ENCODE peak calls at places on chromosomes 11 and 22, in six cellular contexts. T, J, X, Q, B and H are unnamed samples.

GRCh38 chr22:38696606-38697005 is 4.1 kb downstream of the JOSD1 start:
- DNase-seq in T (no peak), B (peak), J (no peak), Q (no peak), X (peak), H (no peak)

GRCh38 chr22:50676661-50677492 is 4.3 kb downstream of the SHANK3 start:
- DNase-seq in X (no peak), J (no peak), B (no peak), Q (no peak), T (no peak), H (no peak)

GRCh38 chr11:3346587-3346986 is 32.4 kb downstream of the ZNF195 start:
- DNase-seq in Q (no peak), J (no peak), B (no peak), T (no peak), X (no peak), H (no peak)

GRCh38 chr11:64869571-64870175 is 8.7 kb downstream of the EHD1 start:
- DNase-seq in Q (no peak), T (no peak), B (no peak), X (no peak), J (no peak), H (no peak)

GRCh38 chr22:38715176-38715764 is 9.5 kb downstream of the GTPBP1 start:
- DNase-seq in J (no peak), B (no peak), X (peak), Q (no peak), T (no peak), H (no peak)

GRCh38 chr22:26901228-26901816 is 243.9 kb downstream of the MIAT start:
- DNase-seq in J (no peak), X (peak), Q (no peak), T (no peak), B (no peak), H (no peak)

GRCh38 chr11:133639408-133639807 is 107.1 kb upstream of the OPCML start:
- DNase-seq in T (no peak), B (no peak), J (no peak), X (no peak), Q (no peak), H (no peak)

GRCh38 chr11:118232659-118233058 is 7.8 kb upstream of the JAML start:
- DNase-seq in Q (no peak), X (no peak), J (no peak), B (no peak), T (no peak), H (no peak)

GRCh38 chr22:30406400-30406799 is 9.6 kb downstream of the SEC14L2 start:
- DNase-seq in X (no peak), J (no peak), B (no peak), T (no peak), Q (no peak), H (no peak)

GRCh38 chr22:25069758-25070461 is 117.4 kb downstream of the KIAA1671 start:
- DNase-seq in T (no peak), X (peak), Q (no peak), J (no peak), B (peak), H (no peak)

GRCh38 chr22:30217698-30218565 is 28.6 kb downstream of the LIF start:
- DNase-seq in J (no peak), X (peak), B (no peak), Q (no peak), T (no peak), H (no peak)

GRCh38 chr11:134045799-134046635 is 22.9 kb upstream of the JAM3 start:
- DNase-seq in X (no peak), Q (no peak), J (peak), B (peak), T (peak), H (no peak)

GRCh38 chr11:16178273-16178672 is 178.1 kb downstream of the SOX6 start:
- DNase-seq in Q (no peak), X (no peak), B (no peak), J (no peak), T (no peak), H (no peak)

GRCh38 chr11:130037058-130037457 is 32.6 kb upstream of the APLP2 start:
- DNase-seq in J (no peak), B (peak), T (no peak), Q (no peak), X (no peak), H (no peak)

GRCh38 chr11:8021920-8022319 is 34.8 kb downstream of the EIF3F start:
- DNase-seq in X (no peak), T (no peak), J (no peak), Q (no peak), B (no peak), H (no peak)

GRCh38 chr11:117520201-117520600 is 192.5 kb downstream of the CEP164 start:
- DNase-seq in X (no peak), J (no peak), T (no peak), Q (no peak), B (peak), H (no peak)

GRCh38 chr22:33853200-33854097 is 66.8 kb downstream of the LARGE1 start:
- DNase-seq in Q (no peak), J (peak), T (peak), X (peak), B (peak), H (no peak)

GRCh38 chr22:28815101-28815500 is 14.7 kb upstream of the XBP1 start:
- DNase-seq in Q (no peak), B (no peak), J (no peak), X (no peak), T (no peak), H (no peak)

GRCh38 chr11:73374130-73374529 is 2.1 kb upstream of the RELT start:
- DNase-seq in B (no peak), J (no peak), T (no peak), Q (no peak), X (no peak), H (no peak)

GRCh38 chr11:112753706-112754105 is 207.5 kb upstream of the NCAM1 start:
- DNase-seq in J (no peak), B (no peak), T (no peak), X (no peak), Q (no peak), H (no peak)

GRCh38 chr22:20606041-20606783 is 98.8 kb downstream of the MED15 start:
- DNase-seq in J (peak), B (peak), T (peak), X (peak), Q (peak), H (no peak)

GRCh38 chr11:23555085-23555484 is 694.8 kb upstream of the CCDC179 start:
- DNase-seq in T (no peak), Q (no peak), B (peak), X (no peak), J (no peak), H (no peak)

GRCh38 chr11:15124528-15124927 is 9.8 kb downstream of the INSC start:
- DNase-seq in J (no peak), B (no peak), Q (no peak), T (no peak), X (no peak), H (no peak)

GRCh38 chr11:85855341-85855656 is at the start of gene CCDC83:
- DNase-seq in Q (no peak), B (no peak), T (no peak), J (no peak), X (no peak), H (no peak)

GRCh38 chr11:131037873-131038272 is 121.6 kb upstream of the SNX19 start:
- DNase-seq in B (peak), J (no peak), X (no peak), T (no peak), Q (no peak), H (no peak)

GRCh38 chr11:61058583-61059259 is 43.6 kb upstream of the CD5 start:
- DNase-seq in Q (no peak), X (no peak), B (no peak), T (no peak), J (no peak), H (no peak)

GRCh38 chr22:28410050-28410816 is 269.4 kb downstream of the TTC28 start:
- DNase-seq in T (no peak), J (no peak), Q (no peak), X (no peak), B (peak), H (no peak)

GRCh38 chr22:17774206-17774927 is at the start of gene BID:
- DNase-seq in T (peak), X (no peak), J (peak), Q (no peak), B (peak), H (no peak)

GRCh38 chr11:114438303-114438702 is 964 bp upstream of the REXO2 start:
- DNase-seq in B (no peak), J (no peak), Q (no peak), X (no peak), T (no peak), H (no peak)

GRCh38 chr11:61380914-61381313 is 11.5 kb upstream of the TMEM216 start:
- DNase-seq in J (no peak), Q (no peak), T (no peak), X (no peak), B (no peak), H (no peak)

GRCh38 chr22:27636716-27637503 is 164.6 kb downstream of the MN1 start:
- DNase-seq in X (no peak), T (no peak), B (no peak), Q (no peak), J (peak), H (no peak)

GRCh38 chr11:128572965-128573364 is 14.4 kb downstream of the ETS1 start:
- DNase-seq in J (no peak), X (no peak), Q (no peak), B (no peak), T (no peak), H (no peak)

GRCh38 chr22:39184586-39185577 is 32.4 kb upstream of the CBX7 start:
- DNase-seq in J (no peak), X (peak), T (no peak), B (peak), Q (no peak), H (no peak)

GRCh38 chr11:75476716-75477613 is 44.0 kb upstream of the KLHL35 start:
- DNase-seq in Q (no peak), J (no peak), X (no peak), B (no peak), T (no peak), H (no peak)

GRCh38 chr11:75474240-75474639 is 41.2 kb upstream of the KLHL35 start:
- DNase-seq in T (no peak), X (no peak), Q (no peak), B (no peak), J (no peak), H (no peak)

GRCh38 chr11:75477614-75477935 is 44.6 kb upstream of the KLHL35 start:
- DNase-seq in Q (no peak), J (no peak), B (no peak), X (no peak), T (no peak), H (no peak)

GRCh38 chr11:75474878-75475766 is 42.1 kb upstream of the KLHL35 start:
- DNase-seq in T (peak), J (peak), Q (no peak), X (peak), B (peak), H (peak)

DNA sequence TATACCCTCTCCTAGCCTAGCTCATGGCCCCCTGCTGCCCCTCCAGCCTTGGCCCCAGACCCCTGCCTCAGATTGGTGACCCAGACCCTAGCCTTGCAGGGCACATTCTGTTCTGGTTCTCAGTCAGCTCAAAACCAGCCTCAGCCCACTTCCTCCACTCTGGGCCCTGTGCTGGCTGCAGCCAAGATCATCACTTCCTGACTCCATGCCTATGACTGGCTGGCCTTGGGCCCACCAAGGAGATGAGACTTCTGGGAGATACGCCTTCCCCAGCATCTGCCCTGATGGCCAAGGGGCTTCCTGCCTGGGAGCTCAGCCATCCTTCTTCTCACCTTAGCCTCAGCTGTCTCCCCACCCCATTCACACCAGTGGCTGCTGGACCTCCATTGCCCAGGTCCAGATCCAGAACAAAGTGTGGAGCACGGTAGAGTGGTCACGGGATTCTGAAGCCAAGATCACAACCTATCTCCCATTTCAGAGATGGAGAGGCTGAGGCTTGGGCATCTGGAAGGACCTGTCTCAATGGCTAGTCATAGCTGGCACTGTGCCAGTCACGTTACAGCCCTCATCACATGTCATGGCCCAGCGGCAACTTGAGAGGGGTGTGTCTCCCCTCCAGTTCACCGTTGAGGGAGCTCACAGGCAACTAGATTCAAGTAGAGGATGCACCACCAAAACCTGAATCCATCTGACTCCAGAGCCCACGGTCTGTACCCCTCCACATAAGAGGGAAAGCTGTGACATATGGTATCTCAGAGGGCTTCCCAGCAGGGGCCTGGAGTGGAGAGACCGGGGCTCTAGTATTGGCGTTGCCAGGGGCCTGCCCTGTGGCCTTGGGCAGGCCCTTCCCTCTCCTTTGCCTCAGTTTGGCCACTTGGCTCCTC is 43.0 kb upstream of the KLHL35 start:
- DNase-seq in B (peak), T (no peak), Q (no peak), X (peak), J (peak), H (no peak)
- H3K27ac ChIP-seq in B (no peak), T (peak), Q (no peak), X (peak), J (peak), H (no peak)

DNA sequence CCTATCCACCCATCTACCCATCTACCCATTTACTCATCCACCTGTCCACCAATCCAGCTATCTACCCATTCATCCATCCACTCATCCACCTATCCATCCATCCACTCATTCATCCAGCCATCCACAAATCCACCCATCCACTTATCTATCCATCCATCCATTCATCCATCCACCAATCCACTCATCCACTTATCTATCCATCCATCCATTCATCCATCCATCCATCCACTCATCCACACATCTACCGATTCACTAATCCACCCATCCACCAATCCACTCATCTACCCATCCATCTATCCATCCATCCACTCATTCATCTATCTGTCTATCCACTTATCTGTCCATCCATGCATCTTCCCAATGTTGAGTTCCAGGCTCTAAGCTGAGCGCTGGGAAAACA is 1.7 kb upstream of the SPI1 start:
- DNase-seq in Q (no peak), T (no peak), B (no peak), J (no peak), X (no peak), H (no peak)
- H3K27ac ChIP-seq in Q (no peak), T (no peak), B (no peak), J (no peak), X (no peak), H (no peak)

GRCh38 chr11:19953909-19954308 is 206.4 kb downstream of the DBX1 start:
- DNase-seq in Q (no peak), X (no peak), T (no peak), B (peak), J (no peak), H (no peak)
- H3K27ac ChIP-seq in Q (no peak), X (no peak), T (no peak), B (no peak), J (peak), H (peak)

DNA sequence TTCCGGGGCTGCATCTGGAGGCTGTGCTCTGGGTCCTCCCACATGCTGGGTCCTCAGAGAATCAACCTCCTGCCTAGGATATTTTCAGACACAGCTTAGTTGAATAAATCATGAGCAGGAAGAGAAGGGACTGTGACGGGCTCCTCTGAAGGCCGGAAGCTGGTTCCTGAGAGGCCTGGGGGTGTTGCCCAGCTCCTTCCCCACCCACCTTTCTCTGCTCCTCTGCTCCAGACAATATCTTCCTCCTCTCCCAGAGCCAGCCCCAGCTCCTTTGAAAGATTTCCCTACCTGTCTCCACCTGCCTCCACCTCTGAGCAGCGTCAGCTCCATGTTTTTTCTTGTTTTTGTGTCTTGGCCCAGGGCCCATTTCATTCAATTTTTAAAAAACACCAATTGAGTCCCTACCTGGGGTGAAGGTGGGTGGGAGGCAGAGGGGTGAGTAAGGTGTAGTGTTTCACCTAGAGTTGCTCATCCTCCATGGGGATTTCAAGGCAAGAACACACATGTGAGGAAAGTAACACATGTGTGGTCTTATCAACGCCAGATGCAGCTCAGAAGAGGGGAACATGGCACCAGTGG is 24.8 kb upstream of the THY1 start:
- DNase-seq in X (no peak), B (no peak), Q (no peak), J (no peak), T (no peak), H (no peak)
- H3K27ac ChIP-seq in X (no peak), B (no peak), Q (no peak), J (no peak), T (no peak), H (peak)

GRCh38 chr11:68352591-68352990 is 40.2 kb downstream of the LRP5 start:
- DNase-seq in J (no peak), T (no peak), Q (no peak), X (no peak), B (no peak), H (no peak)

GRCh38 chr11:68353669-68354068 is 41.3 kb downstream of the LRP5 start:
- DNase-seq in Q (no peak), B (no peak), T (no peak), X (no peak), J (no peak), H (no peak)

GRCh38 chr11:68351450-68352275 is 39.3 kb downstream of the LRP5 start:
- DNase-seq in Q (no peak), T (no peak), J (no peak), B (no peak), X (no peak), H (no peak)

GRCh38 chr11:68354181-68354872 is 41.9 kb downstream of the LRP5 start:
- DNase-seq in B (peak), J (peak), X (peak), T (no peak), Q (no peak), H (no peak)

DNA sequence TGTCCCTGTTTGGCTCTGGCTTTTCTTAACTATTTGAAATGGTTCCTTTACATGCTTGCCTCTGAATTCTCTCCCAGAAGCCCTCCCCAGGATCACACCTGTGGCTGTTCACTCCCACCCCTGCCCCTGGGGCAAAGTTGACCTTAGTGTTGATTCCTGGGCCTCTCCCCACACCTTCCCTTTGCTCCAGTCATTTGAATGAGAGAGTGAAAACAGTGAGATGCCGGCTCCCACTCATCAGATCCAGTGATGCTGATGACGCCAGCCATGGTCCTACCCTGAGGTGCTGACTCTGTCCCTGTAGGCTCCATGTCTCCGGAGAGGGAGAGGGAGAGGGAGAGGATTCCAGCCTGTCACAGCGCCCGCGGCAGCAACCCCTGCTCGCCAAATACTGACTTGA is 40.7 kb downstream of the LRP5 start:
- DNase-seq in X (no peak), T (no peak), B (no peak), Q (no peak), J (no peak), H (no peak)
- H3K27ac ChIP-seq in X (peak), T (no peak), B (peak), Q (no peak), J (peak), H (no peak)

DNA sequence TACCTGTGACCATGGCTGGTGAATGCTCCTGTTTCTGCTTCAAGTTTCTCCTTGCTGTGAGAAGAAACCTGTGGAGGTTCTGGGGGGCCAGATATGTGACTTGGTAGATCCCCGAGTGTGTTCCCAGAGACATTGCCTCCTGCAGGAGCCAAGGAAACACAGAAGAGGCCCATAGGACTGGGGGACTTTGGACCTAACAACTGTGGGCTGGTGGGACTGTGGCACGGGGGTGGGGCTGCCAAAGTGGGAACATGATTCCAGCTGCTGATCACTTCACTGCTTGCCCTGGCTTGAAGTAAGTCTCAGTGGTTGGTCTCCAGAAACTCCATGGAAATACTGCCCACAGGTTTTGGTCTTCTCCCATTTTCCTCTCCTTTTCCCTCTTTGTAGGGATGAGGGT is 4.1 kb upstream of the NR1H3 start:
- DNase-seq in X (no peak), T (no peak), Q (no peak), J (no peak), B (no peak), H (no peak)
- H3K27ac ChIP-seq in X (peak), T (no peak), Q (no peak), J (peak), B (no peak), H (peak)

DNA sequence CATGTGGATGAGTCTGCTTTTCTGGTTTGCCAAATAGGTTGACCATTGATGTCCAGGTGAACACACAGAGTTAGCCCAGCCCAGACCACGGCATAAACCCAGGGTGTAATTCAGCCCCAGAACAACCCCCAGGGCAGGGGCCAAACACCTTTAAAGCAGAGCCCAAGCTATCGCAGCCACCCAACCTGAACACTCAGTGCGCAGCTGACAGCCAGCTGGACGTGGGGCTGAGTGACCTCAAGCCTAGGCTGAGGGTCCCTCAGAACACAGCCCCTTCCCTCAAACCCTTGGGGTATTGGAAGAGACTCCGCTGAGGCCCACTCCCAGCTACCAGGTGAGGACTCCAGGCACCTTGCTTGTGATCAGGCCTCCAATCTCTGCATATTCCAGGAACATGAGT is 161.5 kb upstream of the NECTIN1 start:
- DNase-seq in Q (no peak), T (no peak), J (no peak), B (no peak), X (no peak), H (no peak)
- H3K27ac ChIP-seq in Q (no peak), T (no peak), J (no peak), B (peak), X (no peak), H (peak)

GRCh38 chr22:37569921-37570660 is 9.8 kb downstream of the LGALS2 start:
- DNase-seq in B (no peak), Q (no peak), X (peak), T (no peak), J (peak), H (no peak)
- H3K27ac ChIP-seq in B (no peak), Q (no peak), X (peak), T (no peak), J (no peak), H (peak)